ENCODE peak calls at places on chromosomes 12 and 14, in six cellular contexts. U, M, N, V, R and Y are unnamed samples.

GRCh38 chr12:12349711-12350665 is at the start of gene MANSC1:
- DNase-seq in V (no peak), U (peak), M (peak), R (no peak), N (peak), Y (no peak)

GRCh38 chr14:51610766-51611165 is 40.9 kb upstream of the FRMD6 start:
- DNase-seq in V (peak), N (no peak), U (no peak), M (no peak), R (no peak), Y (no peak)

GRCh38 chr14:24092110-24092959 is 1.8 kb upstream of the PCK2 start:
- DNase-seq in U (no peak), M (no peak), N (no peak), R (no peak), V (no peak), Y (no peak)

GRCh38 chr14:23450376-23450775 is 14.9 kb upstream of the MYH7 start:
- DNase-seq in M (no peak), N (no peak), R (no peak), U (no peak), V (no peak), Y (no peak)

GRCh38 chr12:106120578-106121105 is 18.1 kb downstream of the NUAK1 start:
- DNase-seq in U (no peak), N (peak), V (no peak), M (no peak), R (no peak), Y (no peak)

GRCh38 chr12:50799908-50800307 is 36.0 kb downstream of the ATF1 start:
- DNase-seq in N (no peak), R (no peak), U (no peak), V (no peak), M (no peak), Y (no peak)

GRCh38 chr12:132560831-132561783 is 49.3 kb downstream of the LRCOL1 start:
- DNase-seq in U (peak), N (no peak), R (peak), M (peak), V (peak), Y (peak)

GRCh38 chr12:94571556-94571955 is 78.8 kb downstream of the TMCC3 start:
- DNase-seq in V (peak), N (peak), R (peak), U (no peak), M (peak), Y (peak)

GRCh38 chr14:71113376-71113775 is 206.1 kb downstream of the PCNX1 start:
- DNase-seq in R (peak), U (no peak), N (no peak), V (peak), M (peak), Y (no peak)